ENCODE peak calls at places on chromosome 12, in eight cellular contexts. A is fibroblast of villous mesenchyme; Y is cardiac muscle cell; B is Kasumi-1; K is choroid plexus epithelial cell; R is M059J; O is activated CD4-positive, alpha-beta T cell treated with anti-CD3 and anti-CD28 coated beads, Interleukin-2, amount 50 U/mL, for 4 hours; D is activated CD4-positive, CD25-positive, alpha-beta regulatory T cell treated with anti-CD3 and anti-CD28 coated beads, Interleukin-2, amount 50 U/mL, for 16 hours. E is an unnamed sample.

GRCh38 chr12:108804361-108804949 is 52.9 kb downstream of the SSH1 start:
- DNase-seq in A (peak; percentile 94), Y (peak; percentile 96), B (no peak), K (peak; percentile 98), R (no peak), O (no peak), D (no peak), E (no peak)

GRCh38 chr12:130470969-130471368 is 133.3 kb downstream of the PIWIL1 start:
- DNase-seq in A (no peak), Y (no peak), B (no peak), K (no peak), R (no peak), O (no peak), D (no peak), E (no peak)

GRCh38 chr12:22083167-22083566 is 37.1 kb downstream of the CMAS start:
- DNase-seq in A (peak; percentile 44), Y (peak; percentile 58), B (peak; percentile 67), K (peak; percentile 55), R (peak; percentile 29), O (peak; percentile 8), D (peak; percentile 9), E (peak; percentile 30)

GRCh38 chr12:57377103-57377840 is 53.6 kb downstream of the R3HDM2 start:
- DNase-seq in A (no peak), Y (peak; percentile 17), B (no peak), K (no peak), R (no peak), O (no peak), D (no peak), E (no peak)

GRCh38 chr12:85765443-85765842 is 70.8 kb downstream of the RASSF9 start:
- DNase-seq in A (no peak), Y (no peak), B (no peak), K (no peak), R (no peak), O (no peak), D (no peak), E (no peak)

GRCh38 chr12:49059063-49059384 is 1.6 kb downstream of the KMT2D start:
- DNase-seq in A (no peak), Y (no peak), B (no peak), K (no peak), R (peak; percentile 30), O (no peak), D (no peak), E (no peak)

GRCh38 chr12:38921025-38921677 is 15.8 kb upstream of the CPNE8 start:
- DNase-seq in A (peak; percentile 60), Y (peak; percentile 71), B (peak; percentile 81), K (peak; percentile 56), R (peak; percentile 65), O (peak; percentile 7), D (no peak), E (peak; percentile 60)

GRCh38 chr12:64730585-64730964 is 28.6 kb downstream of the GNS start:
- DNase-seq in A (no peak), Y (no peak), B (no peak), K (no peak), R (peak; percentile 32), O (no peak), D (no peak), E (no peak)

GRCh38 chr12:152440-152839 is 61.5 kb downstream of the SLC6A12 start:
- DNase-seq in A (peak; percentile 65), Y (peak; percentile 46), B (no peak), K (peak; percentile 70), R (no peak), O (no peak), D (no peak), E (no peak)

GRCh38 chr12:60874091-60874490 is 1278.3 kb downstream of the SLC16A7 start:
- DNase-seq in A (no peak), Y (no peak), B (no peak), K (no peak), R (no peak), O (no peak), D (no peak), E (no peak)

GRCh38 chr12:121765573-121765972 is 27.9 kb downstream of the RHOF start:
- DNase-seq in A (peak; percentile 93), Y (peak; percentile 61), B (no peak), K (peak; percentile 91), R (peak; percentile 87), O (no peak), D (no peak), E (no peak)

GRCh38 chr12:127293507-127294310 is 973.3 kb upstream of the TMEM132C start:
- DNase-seq in A (peak; percentile 42), Y (peak; percentile 41), B (no peak), K (peak; percentile 75), R (peak; percentile 60), O (peak; percentile 21), D (no peak), E (peak; percentile 68)

GRCh38 chr12:22415342-22416309 is 81.1 kb upstream of the ST8SIA1 start:
- DNase-seq in A (peak; percentile 41), Y (peak; percentile 50), B (no peak), K (no peak), R (peak; percentile 67), O (no peak), D (no peak), E (no peak)

GRCh38 chr12:7207866-7208612 is 18.6 kb downstream of the PEX5 start:
- DNase-seq in A (no peak), Y (no peak), B (no peak), K (no peak), R (no peak), O (no peak), D (no peak), E (no peak)

GRCh38 chr12:104243551-104243950 is 28.0 kb downstream of the TXNRD1 start:
- DNase-seq in A (peak; percentile 65), Y (peak; percentile 12), B (no peak), K (no peak), R (peak; percentile 26), O (no peak), D (no peak), E (no peak)

GRCh38 chr12:46590991-46591703 is 218.6 kb upstream of the SLC38A2 start:
- DNase-seq in A (no peak), Y (no peak), B (no peak), K (no peak), R (no peak), O (no peak), D (no peak), E (no peak)

GRCh38 chr12:93048646-93049045 is 119.6 kb upstream of the EEA1 start:
- DNase-seq in A (no peak), Y (no peak), B (no peak), K (no peak), R (no peak), O (no peak), D (no peak), E (no peak)

GRCh38 chr12:1906579-1906978 is 11.9 kb downstream of the CACNA2D4 start:
- DNase-seq in A (no peak), Y (no peak), B (no peak), K (no peak), R (no peak), O (no peak), D (no peak), E (no peak)

GRCh38 chr12:68932701-68933563 is at the start of gene CPM:
- DNase-seq in A (peak; percentile 38), Y (peak; percentile 68), B (peak; percentile 25), K (peak; percentile 48), R (peak; percentile 62), O (peak; percentile 61), D (peak; percentile 48), E (no peak)

GRCh38 chr12:63668028-63668799 is at the start of gene DPY19L2:
- DNase-seq in A (peak; percentile 53), Y (peak; percentile 82), B (peak; percentile 54), K (peak; percentile 56), R (peak; percentile 82), O (peak; percentile 11), D (peak; percentile 13), E (peak; percentile 81)

GRCh38 chr12:130700492-130701401 is 15.4 kb downstream of the RIMBP2 start:
- DNase-seq in A (no peak), Y (no peak), B (no peak), K (no peak), R (no peak), O (no peak), D (no peak), E (no peak)

GRCh38 chr12:2902287-2902880 is 11.7 kb downstream of the TULP3 start:
- DNase-seq in A (peak; percentile 66), Y (peak; percentile 84), B (no peak), K (peak; percentile 83), R (no peak), O (no peak), D (no peak), E (no peak)

GRCh38 chr12:563250-563781 is 99.9 kb downstream of the NINJ2 start:
- DNase-seq in A (no peak), Y (no peak), B (no peak), K (peak; percentile 49), R (no peak), O (peak; percentile 52), D (no peak), E (no peak)

E was measured in NCI-H526.